ENCODE peak calls at places on chromosomes 7 and 10, in five cellular contexts. One of them, this sample, is unnamed.

GRCh38 chr10:87659571-87660483 is at the start of gene PAPSS2:
- DNase-seq in neuronal stem cell: peak
- DNase-seq in natural killer cell treated with Interleukin-12 subunit alpha and Interleukin-12 subunit beta and Interleukin-15 and Interleukin-18, amount 100 ng/mL, for 72 hours: no peak
- DNase-seq in KBM-7: peak
- DNase-seq in NCI-H1417: peak
- DNase-seq in this sample: peak

GRCh38 chr10:44864042-44864436 is 47.1 kb upstream of the TMEM72 start:
- DNase-seq in KBM-7: peak
- DNase-seq in natural killer cell treated with Interleukin-12 subunit alpha and Interleukin-12 subunit beta and Interleukin-15 and Interleukin-18, amount 100 ng/mL, for 72 hours: no peak
- DNase-seq in NCI-H1417: peak
- DNase-seq in neuronal stem cell: peak
- DNase-seq in this sample: no peak

GRCh38 chr7:146661929-146662328 is 545.3 kb downstream of the CNTNAP2 start:
- DNase-seq in NCI-H1417: no peak
- DNase-seq in neuronal stem cell: no peak
- DNase-seq in natural killer cell treated with Interleukin-12 subunit alpha and Interleukin-12 subunit beta and Interleukin-15 and Interleukin-18, amount 100 ng/mL, for 72 hours: no peak
- DNase-seq in KBM-7: no peak
- DNase-seq in this sample: no peak

GRCh38 chr7:137547477-137547876 is 203.9 kb upstream of the PTN start:
- DNase-seq in natural killer cell treated with Interleukin-12 subunit alpha and Interleukin-12 subunit beta and Interleukin-15 and Interleukin-18, amount 100 ng/mL, for 72 hours: no peak
- DNase-seq in NCI-H1417: no peak
- DNase-seq in neuronal stem cell: no peak
- DNase-seq in KBM-7: no peak
- DNase-seq in this sample: no peak

GRCh38 chr7:68754414-68754813 is 843.9 kb upstream of the AUTS2 start:
- DNase-seq in KBM-7: no peak
- DNase-seq in NCI-H1417: no peak
- DNase-seq in natural killer cell treated with Interleukin-12 subunit alpha and Interleukin-12 subunit beta and Interleukin-15 and Interleukin-18, amount 100 ng/mL, for 72 hours: no peak
- DNase-seq in neuronal stem cell: no peak
- DNase-seq in this sample: no peak

GRCh38 chr7:1814089-1814811 is 144.2 kb downstream of the ELFN1 start:
- DNase-seq in neuronal stem cell: no peak
- DNase-seq in KBM-7: no peak
- DNase-seq in NCI-H1417: no peak
- DNase-seq in natural killer cell treated with Interleukin-12 subunit alpha and Interleukin-12 subunit beta and Interleukin-15 and Interleukin-18, amount 100 ng/mL, for 72 hours: no peak
- DNase-seq in this sample: no peak

GRCh38 chr7:44750921-44751571 is 2.4 kb downstream of the ZMIZ2 start:
- DNase-seq in natural killer cell treated with Interleukin-12 subunit alpha and Interleukin-12 subunit beta and Interleukin-15 and Interleukin-18, amount 100 ng/mL, for 72 hours: peak
- DNase-seq in NCI-H1417: no peak
- DNase-seq in neuronal stem cell: no peak
- DNase-seq in KBM-7: peak
- DNase-seq in this sample: no peak

GRCh38 chr10:7193369-7193768 is 217.5 kb downstream of the SFMBT2 start:
- DNase-seq in NCI-H1417: no peak
- DNase-seq in KBM-7: no peak
- DNase-seq in neuronal stem cell: no peak
- DNase-seq in natural killer cell treated with Interleukin-12 subunit alpha and Interleukin-12 subunit beta and Interleukin-15 and Interleukin-18, amount 100 ng/mL, for 72 hours: no peak
- DNase-seq in this sample: no peak